ENCODE peak calls at places on chromosomes 7 and 10, in eight cellular contexts. One of them, this sample, is unnamed.

GRCh38 chr7:137957887-137958286 is 44.0 kb downstream of the CREB3L2 start:
- DNase-seq in tibial artery: peak; percentile 90
- DNase-seq in fibroblast of lung: no peak
- DNase-seq in uterus: no peak
- DNase-seq in gastrocnemius medialis: peak; percentile 52
- DNase-seq in MM.1S: no peak
- DNase-seq in heart right ventricle: peak; percentile 73
- DNase-seq in CD4-positive, alpha-beta memory T cell: no peak
- DNase-seq in this sample: no peak

GRCh38 chr10:28777911-28778310 is 100.6 kb downstream of the BAMBI start:
- DNase-seq in tibial artery: no peak
- DNase-seq in fibroblast of lung: no peak
- DNase-seq in uterus: no peak
- DNase-seq in gastrocnemius medialis: no peak
- DNase-seq in MM.1S: no peak
- DNase-seq in heart right ventricle: no peak
- DNase-seq in CD4-positive, alpha-beta memory T cell: no peak
- DNase-seq in this sample: no peak

GRCh38 chr7:51111256-51111655 is 205.4 kb downstream of the COBL start:
- DNase-seq in tibial artery: no peak
- DNase-seq in fibroblast of lung: no peak
- DNase-seq in uterus: no peak
- DNase-seq in gastrocnemius medialis: no peak
- DNase-seq in MM.1S: no peak
- DNase-seq in heart right ventricle: no peak
- DNase-seq in CD4-positive, alpha-beta memory T cell: no peak
- DNase-seq in this sample: no peak

GRCh38 chr10:58180633-58181032 is 87.1 kb downstream of the IPMK start:
- DNase-seq in tibial artery: no peak
- DNase-seq in fibroblast of lung: no peak
- DNase-seq in uterus: no peak
- DNase-seq in gastrocnemius medialis: no peak
- DNase-seq in MM.1S: no peak
- DNase-seq in heart right ventricle: no peak
- DNase-seq in CD4-positive, alpha-beta memory T cell: no peak
- DNase-seq in this sample: no peak

GRCh38 chr10:87705339-87705738 is 45.7 kb downstream of the PAPSS2 start:
- DNase-seq in tibial artery: no peak
- DNase-seq in fibroblast of lung: no peak
- DNase-seq in uterus: no peak
- DNase-seq in gastrocnemius medialis: no peak
- DNase-seq in MM.1S: no peak
- DNase-seq in heart right ventricle: no peak
- DNase-seq in CD4-positive, alpha-beta memory T cell: no peak
- DNase-seq in this sample: no peak

GRCh38 chr7:155214328-155214986 is 83.2 kb upstream of the INSIG1 start:
- DNase-seq in tibial artery: peak; percentile 53
- DNase-seq in fibroblast of lung: peak; percentile 20
- DNase-seq in uterus: no peak
- DNase-seq in gastrocnemius medialis: no peak
- DNase-seq in MM.1S: no peak
- DNase-seq in heart right ventricle: no peak
- DNase-seq in CD4-positive, alpha-beta memory T cell: no peak
- DNase-seq in this sample: no peak

GRCh38 chr10:103547391-103547946 is 54.0 kb downstream of the NEURL1 start:
- DNase-seq in tibial artery: peak; percentile 52
- DNase-seq in fibroblast of lung: no peak
- DNase-seq in uterus: peak; percentile 64
- DNase-seq in gastrocnemius medialis: peak; percentile 18
- DNase-seq in MM.1S: no peak
- DNase-seq in heart right ventricle: no peak
- DNase-seq in CD4-positive, alpha-beta memory T cell: no peak
- DNase-seq in this sample: no peak

GRCh38 chr7:117872565-117873055 is 631 bp downstream of the CTTNBP2 start:
- DNase-seq in tibial artery: peak; percentile 70
- DNase-seq in fibroblast of lung: peak; percentile 45
- DNase-seq in uterus: peak; percentile 36
- DNase-seq in gastrocnemius medialis: no peak
- DNase-seq in MM.1S: no peak
- DNase-seq in heart right ventricle: peak; percentile 5
- DNase-seq in CD4-positive, alpha-beta memory T cell: no peak
- DNase-seq in this sample: no peak

GRCh38 chr7:8204674-8205377 is 57.1 kb downstream of the ICA1 start:
- DNase-seq in tibial artery: no peak
- DNase-seq in fibroblast of lung: no peak
- DNase-seq in uterus: no peak
- DNase-seq in gastrocnemius medialis: no peak
- DNase-seq in MM.1S: no peak
- DNase-seq in heart right ventricle: no peak
- DNase-seq in CD4-positive, alpha-beta memory T cell: no peak
- DNase-seq in this sample: no peak

GRCh38 chr10:102111276-102111675 is 8.9 kb downstream of the LDB1 start:
- DNase-seq in tibial artery: no peak
- DNase-seq in fibroblast of lung: no peak
- DNase-seq in uterus: no peak
- DNase-seq in gastrocnemius medialis: no peak
- DNase-seq in MM.1S: no peak
- DNase-seq in heart right ventricle: no peak
- DNase-seq in CD4-positive, alpha-beta memory T cell: no peak
- DNase-seq in this sample: no peak

GRCh38 chr7:149770728-149771127 is 2.7 kb downstream of the ZNF467 start:
- DNase-seq in tibial artery: no peak
- DNase-seq in fibroblast of lung: no peak
- DNase-seq in uterus: no peak
- DNase-seq in gastrocnemius medialis: no peak
- DNase-seq in MM.1S: no peak
- DNase-seq in heart right ventricle: no peak
- DNase-seq in CD4-positive, alpha-beta memory T cell: no peak
- DNase-seq in this sample: no peak

GRCh38 chr10:78960316-78960800 is 108.4 kb upstream of the ZMIZ1 start:
- DNase-seq in tibial artery: peak; percentile 92
- DNase-seq in fibroblast of lung: peak; percentile 86
- DNase-seq in uterus: peak; percentile 89
- DNase-seq in gastrocnemius medialis: peak; percentile 73
- DNase-seq in MM.1S: no peak
- DNase-seq in heart right ventricle: peak; percentile 86
- DNase-seq in CD4-positive, alpha-beta memory T cell: no peak
- DNase-seq in this sample: no peak

GRCh38 chr7:151012921-151013347 is 11.4 kb downstream of the ATG9B start:
- DNase-seq in tibial artery: no peak
- DNase-seq in fibroblast of lung: peak; percentile 33
- DNase-seq in uterus: no peak
- DNase-seq in gastrocnemius medialis: no peak
- DNase-seq in MM.1S: no peak
- DNase-seq in heart right ventricle: no peak
- DNase-seq in CD4-positive, alpha-beta memory T cell: no peak
- DNase-seq in this sample: no peak

GRCh38 chr10:112799038-112799437 is 151.0 kb upstream of the TCF7L2 start:
- DNase-seq in tibial artery: no peak
- DNase-seq in fibroblast of lung: no peak
- DNase-seq in uterus: no peak
- DNase-seq in gastrocnemius medialis: no peak
- DNase-seq in MM.1S: no peak
- DNase-seq in heart right ventricle: no peak
- DNase-seq in CD4-positive, alpha-beta memory T cell: no peak
- DNase-seq in this sample: no peak

GRCh38 chr10:27783660-27784059 is 38.0 kb upstream of the MKX start:
- DNase-seq in tibial artery: no peak
- DNase-seq in fibroblast of lung: peak; percentile 59
- DNase-seq in uterus: no peak
- DNase-seq in gastrocnemius medialis: no peak
- DNase-seq in MM.1S: peak; percentile 73
- DNase-seq in heart right ventricle: peak; percentile 4
- DNase-seq in CD4-positive, alpha-beta memory T cell: peak; percentile 26
- DNase-seq in this sample: no peak

DNA sequence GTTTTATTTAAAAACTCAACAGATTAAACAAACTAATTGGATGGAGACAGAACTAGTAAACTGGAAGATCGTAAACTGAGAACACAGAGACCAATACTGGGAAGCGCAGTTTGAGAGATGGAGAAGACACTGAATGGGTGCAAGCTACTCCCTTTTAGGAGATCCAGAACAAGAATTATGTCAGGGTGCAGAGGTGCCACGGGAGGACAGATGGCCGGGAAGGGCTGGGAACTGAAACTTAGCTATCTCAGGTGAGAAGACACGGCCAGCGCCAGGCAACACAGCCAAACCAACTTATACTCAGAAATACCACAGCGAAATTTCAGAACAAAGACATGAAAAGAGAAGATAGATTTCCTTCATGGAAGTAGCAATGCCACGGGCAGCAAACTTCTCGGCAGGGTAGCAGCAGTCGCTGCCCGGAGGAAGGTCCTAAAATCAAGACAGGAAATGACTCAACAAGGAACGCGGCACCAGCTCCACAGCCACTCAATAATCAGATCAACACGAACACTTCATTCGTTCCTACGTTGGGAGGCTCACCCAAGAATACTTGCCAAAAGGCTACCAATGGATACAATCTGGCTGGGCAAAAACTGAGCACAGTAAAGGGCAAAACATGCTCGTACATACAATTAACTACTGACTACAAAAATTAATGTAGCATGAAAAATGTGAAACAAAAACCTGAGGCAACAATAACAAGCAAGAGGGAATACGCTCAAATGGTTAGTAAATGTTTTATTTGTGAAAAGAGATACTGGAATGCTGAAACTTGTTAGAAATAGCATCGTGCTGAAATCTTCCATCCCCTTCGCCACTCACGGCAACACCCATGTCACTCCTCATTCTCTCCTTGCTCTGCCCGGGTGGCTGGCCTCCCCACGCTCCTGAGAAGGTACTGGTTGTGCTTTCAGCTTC is 2.2 kb upstream of the LRRC27 start:
- DNase-seq in tibial artery: peak; percentile 67
- DNase-seq in fibroblast of lung: peak; percentile 52
- DNase-seq in uterus: no peak
- DNase-seq in gastrocnemius medialis: no peak
- DNase-seq in MM.1S: peak; percentile 28
- DNase-seq in heart right ventricle: no peak
- DNase-seq in CD4-positive, alpha-beta memory T cell: no peak
- DNase-seq in this sample: no peak
- H3K4me1 ChIP-seq in tibial artery: no peaks in the 10 kb centered on the region
- H3K4me1 ChIP-seq in fibroblast of lung: peaks cover 2% of the 10 kb centered on the region
- H3K4me1 ChIP-seq in uterus: no peaks in the 10 kb centered on the region
- H3K4me1 ChIP-seq in gastrocnemius medialis: peaks cover 30% of the 10 kb centered on the region
- H3K4me1 ChIP-seq in MM.1S: peaks cover 6% of the 10 kb centered on the region
- H3K4me1 ChIP-seq in heart right ventricle: peaks cover 45% of the 10 kb centered on the region
- H3K4me1 ChIP-seq in CD4-positive, alpha-beta memory T cell: peaks cover 35% of the 10 kb centered on the region
- H3K4me1 ChIP-seq in this sample: peaks cover 13% of the 10 kb centered on the region

GRCh38 chr7:90723233-90723632 is 127.1 kb downstream of the CDK14 start:
- DNase-seq in tibial artery: no peak
- DNase-seq in fibroblast of lung: no peak
- DNase-seq in uterus: no peak
- DNase-seq in gastrocnemius medialis: no peak
- DNase-seq in MM.1S: no peak
- DNase-seq in heart right ventricle: no peak
- DNase-seq in CD4-positive, alpha-beta memory T cell: no peak
- DNase-seq in this sample: no peak

GRCh38 chr7:90720970-90721768 is 125.0 kb downstream of the CDK14 start:
- DNase-seq in tibial artery: no peak
- DNase-seq in fibroblast of lung: peak; percentile 81
- DNase-seq in uterus: peak; percentile 78
- DNase-seq in gastrocnemius medialis: peak; percentile 40
- DNase-seq in MM.1S: no peak
- DNase-seq in heart right ventricle: peak; percentile 16
- DNase-seq in CD4-positive, alpha-beta memory T cell: no peak
- DNase-seq in this sample: no peak

GRCh38 chr7:90717286-90718060 is 121.4 kb downstream of the CDK14 start:
- DNase-seq in tibial artery: no peak
- DNase-seq in fibroblast of lung: peak; percentile 54
- DNase-seq in uterus: no peak
- DNase-seq in gastrocnemius medialis: no peak
- DNase-seq in MM.1S: no peak
- DNase-seq in heart right ventricle: no peak
- DNase-seq in CD4-positive, alpha-beta memory T cell: no peak
- DNase-seq in this sample: no peak

GRCh38 chr7:90721869-90722431 is 125.8 kb downstream of the CDK14 start:
- DNase-seq in tibial artery: no peak
- DNase-seq in fibroblast of lung: no peak
- DNase-seq in uterus: no peak
- DNase-seq in gastrocnemius medialis: no peak
- DNase-seq in MM.1S: no peak
- DNase-seq in heart right ventricle: no peak
- DNase-seq in CD4-positive, alpha-beta memory T cell: no peak
- DNase-seq in this sample: no peak

GRCh38 chr7:90719159-90719558 is 123.0 kb downstream of the CDK14 start:
- DNase-seq in tibial artery: no peak
- DNase-seq in fibroblast of lung: no peak
- DNase-seq in uterus: no peak
- DNase-seq in gastrocnemius medialis: no peak
- DNase-seq in MM.1S: no peak
- DNase-seq in heart right ventricle: no peak
- DNase-seq in CD4-positive, alpha-beta memory T cell: no peak
- DNase-seq in this sample: no peak
- H3K4me1 ChIP-seq in tibial artery: no peaks in the 10 kb centered on the region
- H3K4me1 ChIP-seq in fibroblast of lung: peaks cover 10% of the 10 kb centered on the region
- H3K4me1 ChIP-seq in uterus: no peaks in the 10 kb centered on the region
- H3K4me1 ChIP-seq in gastrocnemius medialis: peaks cover 9% of the 10 kb centered on the region
- H3K4me1 ChIP-seq in MM.1S: peaks cover 41% of the 10 kb centered on the region
- H3K4me1 ChIP-seq in heart right ventricle: peaks cover 29% of the 10 kb centered on the region
- H3K4me1 ChIP-seq in CD4-positive, alpha-beta memory T cell: no peaks in the 10 kb centered on the region
- H3K4me1 ChIP-seq in this sample: no peaks in the 10 kb centered on the region

DNA sequence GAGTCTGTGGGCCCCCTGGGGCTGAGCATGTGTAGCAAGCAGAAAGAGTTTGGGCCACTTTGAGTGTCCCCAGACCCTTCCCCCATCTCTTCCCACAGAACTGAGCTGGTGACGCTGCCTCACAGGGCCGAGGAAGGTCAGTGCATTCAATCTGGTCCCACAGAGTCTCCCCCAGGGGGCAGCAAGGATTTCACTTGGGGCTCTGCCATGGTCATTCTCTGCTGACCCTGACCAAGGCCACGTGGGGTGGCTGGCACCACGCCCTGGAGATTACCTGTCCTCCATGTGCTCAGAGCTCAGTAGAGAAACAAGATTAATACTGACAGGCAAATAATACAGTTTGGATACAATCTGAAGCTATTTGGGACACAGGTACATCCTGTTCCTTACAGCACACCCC is 30.2 kb downstream of the ADRA2A start:
- DNase-seq in tibial artery: peak; percentile 39
- DNase-seq in fibroblast of lung: no peak
- DNase-seq in uterus: no peak
- DNase-seq in gastrocnemius medialis: no peak
- DNase-seq in MM.1S: no peak
- DNase-seq in heart right ventricle: no peak
- DNase-seq in CD4-positive, alpha-beta memory T cell: no peak
- DNase-seq in this sample: no peak
- H3K4me1 ChIP-seq in tibial artery: no peaks in the 10 kb centered on the region
- H3K4me1 ChIP-seq in fibroblast of lung: no peaks in the 10 kb centered on the region
- H3K4me1 ChIP-seq in uterus: no peaks in the 10 kb centered on the region
- H3K4me1 ChIP-seq in gastrocnemius medialis: no peaks in the 10 kb centered on the region
- H3K4me1 ChIP-seq in MM.1S: peaks cover under 1% of the 10 kb centered on the region
- H3K4me1 ChIP-seq in heart right ventricle: no peaks in the 10 kb centered on the region
- H3K4me1 ChIP-seq in CD4-positive, alpha-beta memory T cell: no peaks in the 10 kb centered on the region
- H3K4me1 ChIP-seq in this sample: no peaks in the 10 kb centered on the region

GRCh38 chr7:98641646-98642489 is 24.8 kb downstream of the NPTX2 start:
- DNase-seq in tibial artery: peak; percentile 39
- DNase-seq in fibroblast of lung: no peak
- DNase-seq in uterus: no peak
- DNase-seq in gastrocnemius medialis: no peak
- DNase-seq in MM.1S: peak; percentile 81
- DNase-seq in heart right ventricle: no peak
- DNase-seq in CD4-positive, alpha-beta memory T cell: no peak
- DNase-seq in this sample: peak; percentile 87
- H3K4me1 ChIP-seq in tibial artery: no peaks in the 10 kb centered on the region
- H3K4me1 ChIP-seq in fibroblast of lung: no peaks in the 10 kb centered on the region
- H3K4me1 ChIP-seq in uterus: no peaks in the 10 kb centered on the region
- H3K4me1 ChIP-seq in gastrocnemius medialis: no peaks in the 10 kb centered on the region
- H3K4me1 ChIP-seq in MM.1S: peaks cover 2% of the 10 kb centered on the region
- H3K4me1 ChIP-seq in heart right ventricle: no peaks in the 10 kb centered on the region
- H3K4me1 ChIP-seq in CD4-positive, alpha-beta memory T cell: no peaks in the 10 kb centered on the region
- H3K4me1 ChIP-seq in this sample: peaks cover 26% of the 10 kb centered on the region

This sample was measured in GM12878.